ENCODE peak calls at places on chromosomes 5 and 9, in eight cellular contexts. One of them, this sample, is unnamed.

GRCh38 chr9:21395778-21396717 is 10.8 kb upstream of the IFNA2 start:
- DNase-seq in esophagus muscularis mucosa: no peak
- DNase-seq in right atrium auricular region: no peak
- DNase-seq in cardiac muscle cell: peak
- DNase-seq in OCI-LY7: peak
- DNase-seq in colonic mucosa: peak
- DNase-seq in stomach: peak
- DNase-seq in uterus: peak
- DNase-seq in this sample: peak

GRCh38 chr9:82883436-82883835 is 179.5 kb downstream of the RASEF start:
- DNase-seq in esophagus muscularis mucosa: no peak
- DNase-seq in right atrium auricular region: no peak
- DNase-seq in cardiac muscle cell: no peak
- DNase-seq in OCI-LY7: no peak
- DNase-seq in colonic mucosa: no peak
- DNase-seq in stomach: no peak
- DNase-seq in uterus: no peak
- DNase-seq in this sample: no peak

GRCh38 chr9:7174884-7175283 is 417.1 kb downstream of the KDM4C start:
- DNase-seq in esophagus muscularis mucosa: no peak
- DNase-seq in right atrium auricular region: no peak
- DNase-seq in cardiac muscle cell: no peak
- DNase-seq in OCI-LY7: no peak
- DNase-seq in colonic mucosa: no peak
- DNase-seq in stomach: no peak
- DNase-seq in uterus: no peak
- DNase-seq in this sample: no peak

GRCh38 chr9:33921967-33922895 is 105.3 kb downstream of the UBE2R2 start:
- DNase-seq in esophagus muscularis mucosa: no peak
- DNase-seq in right atrium auricular region: no peak
- DNase-seq in cardiac muscle cell: peak
- DNase-seq in OCI-LY7: peak
- DNase-seq in colonic mucosa: no peak
- DNase-seq in stomach: no peak
- DNase-seq in uterus: no peak
- DNase-seq in this sample: no peak

GRCh38 chr5:151228986-151229385 is 5.1 kb upstream of the CCDC69 start:
- DNase-seq in esophagus muscularis mucosa: no peak
- DNase-seq in right atrium auricular region: no peak
- DNase-seq in cardiac muscle cell: no peak
- DNase-seq in OCI-LY7: no peak
- DNase-seq in colonic mucosa: no peak
- DNase-seq in stomach: no peak
- DNase-seq in uterus: no peak
- DNase-seq in this sample: no peak

GRCh38 chr5:54985301-54986268 is at the start of gene ESM1:
- DNase-seq in esophagus muscularis mucosa: peak
- DNase-seq in right atrium auricular region: no peak
- DNase-seq in cardiac muscle cell: no peak
- DNase-seq in OCI-LY7: no peak
- DNase-seq in colonic mucosa: no peak
- DNase-seq in stomach: no peak
- DNase-seq in uterus: no peak
- DNase-seq in this sample: no peak

GRCh38 chr5:91137647-91138046 is 245.5 kb downstream of the ARRDC3 start:
- DNase-seq in esophagus muscularis mucosa: no peak
- DNase-seq in right atrium auricular region: no peak
- DNase-seq in cardiac muscle cell: no peak
- DNase-seq in OCI-LY7: no peak
- DNase-seq in colonic mucosa: no peak
- DNase-seq in stomach: no peak
- DNase-seq in uterus: no peak
- DNase-seq in this sample: no peak

GRCh38 chr5:87004101-87004500 is 263.6 kb upstream of the RASA1 start:
- DNase-seq in esophagus muscularis mucosa: no peak
- DNase-seq in right atrium auricular region: no peak
- DNase-seq in cardiac muscle cell: no peak
- DNase-seq in OCI-LY7: no peak
- DNase-seq in colonic mucosa: no peak
- DNase-seq in stomach: no peak
- DNase-seq in uterus: no peak
- DNase-seq in this sample: no peak

GRCh38 chr5:81303563-81303962 is 2.2 kb downstream of the ZCCHC9 start:
- DNase-seq in esophagus muscularis mucosa: no peak
- DNase-seq in right atrium auricular region: no peak
- DNase-seq in cardiac muscle cell: no peak
- DNase-seq in OCI-LY7: no peak
- DNase-seq in colonic mucosa: no peak
- DNase-seq in stomach: no peak
- DNase-seq in uterus: no peak
- DNase-seq in this sample: no peak

GRCh38 chr5:83516962-83517750 is 45.6 kb downstream of the VCAN start:
- DNase-seq in esophagus muscularis mucosa: no peak
- DNase-seq in right atrium auricular region: no peak
- DNase-seq in cardiac muscle cell: no peak
- DNase-seq in OCI-LY7: no peak
- DNase-seq in colonic mucosa: no peak
- DNase-seq in stomach: no peak
- DNase-seq in uterus: no peak
- DNase-seq in this sample: no peak

GRCh38 chr5:107235167-107235566 is 435.6 kb downstream of the EFNA5 start:
- DNase-seq in esophagus muscularis mucosa: no peak
- DNase-seq in right atrium auricular region: no peak
- DNase-seq in cardiac muscle cell: no peak
- DNase-seq in OCI-LY7: no peak
- DNase-seq in colonic mucosa: no peak
- DNase-seq in stomach: no peak
- DNase-seq in uterus: no peak
- DNase-seq in this sample: no peak

GRCh38 chr9:85505612-85506011 is 236.1 kb downstream of the AGTPBP1 start:
- DNase-seq in esophagus muscularis mucosa: no peak
- DNase-seq in right atrium auricular region: no peak
- DNase-seq in cardiac muscle cell: no peak
- DNase-seq in OCI-LY7: no peak
- DNase-seq in colonic mucosa: no peak
- DNase-seq in stomach: no peak
- DNase-seq in uterus: no peak
- DNase-seq in this sample: no peak

GRCh38 chr9:116589392-116590354 is 97.4 kb upstream of the TRIM32 start:
- DNase-seq in esophagus muscularis mucosa: no peak
- DNase-seq in right atrium auricular region: no peak
- DNase-seq in cardiac muscle cell: no peak
- DNase-seq in OCI-LY7: peak
- DNase-seq in colonic mucosa: peak
- DNase-seq in stomach: no peak
- DNase-seq in uterus: no peak
- DNase-seq in this sample: no peak

GRCh38 chr9:91073811-91074771 is 272.5 kb downstream of the SYK start:
- DNase-seq in esophagus muscularis mucosa: peak
- DNase-seq in right atrium auricular region: peak
- DNase-seq in cardiac muscle cell: no peak
- DNase-seq in OCI-LY7: no peak
- DNase-seq in colonic mucosa: no peak
- DNase-seq in stomach: no peak
- DNase-seq in uterus: no peak
- DNase-seq in this sample: no peak

GRCh38 chr9:89330513-89330912 is 12.2 kb downstream of the SECISBP2 start:
- DNase-seq in esophagus muscularis mucosa: no peak
- DNase-seq in right atrium auricular region: no peak
- DNase-seq in cardiac muscle cell: no peak
- DNase-seq in OCI-LY7: no peak
- DNase-seq in colonic mucosa: no peak
- DNase-seq in stomach: no peak
- DNase-seq in uterus: no peak
- DNase-seq in this sample: no peak
- H3K27ac ChIP-seq in esophagus muscularis mucosa: no peak
- H3K27ac ChIP-seq in right atrium auricular region: no peak
- H3K27ac ChIP-seq in cardiac muscle cell: no peak
- H3K27ac ChIP-seq in OCI-LY7: no peak
- H3K27ac ChIP-seq in colonic mucosa: no peak
- H3K27ac ChIP-seq in stomach: no peak
- H3K27ac ChIP-seq in uterus: no peak
- H3K27ac ChIP-seq in this sample: no peak

DNA sequence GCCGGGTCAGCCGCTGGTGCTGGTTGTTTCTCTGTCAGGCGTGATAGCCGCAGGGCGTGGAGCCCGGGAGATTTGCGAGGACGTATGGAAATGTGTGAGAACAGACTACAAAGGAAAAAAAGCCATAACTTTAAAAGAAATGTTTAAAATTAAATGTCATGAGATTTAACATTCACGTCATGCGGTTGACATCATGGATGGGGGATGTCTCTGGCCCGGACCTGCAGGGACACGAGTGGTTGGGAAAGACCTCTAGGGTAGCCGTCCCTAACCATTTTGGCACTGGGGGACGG is 643 bp upstream of the RNF130 start:
- DNase-seq in esophagus muscularis mucosa: no peak
- DNase-seq in right atrium auricular region: no peak
- DNase-seq in cardiac muscle cell: no peak
- DNase-seq in OCI-LY7: no peak
- DNase-seq in colonic mucosa: no peak
- DNase-seq in stomach: no peak
- DNase-seq in uterus: no peak
- DNase-seq in this sample: no peak
- H3K4me3 ChIP-seq in esophagus muscularis mucosa: peak
- H3K4me3 ChIP-seq in right atrium auricular region: peak
- H3K4me3 ChIP-seq in cardiac muscle cell: no peak
- H3K4me3 ChIP-seq in OCI-LY7: peak
- H3K4me3 ChIP-seq in colonic mucosa: peak
- H3K4me3 ChIP-seq in stomach: peak
- H3K4me3 ChIP-seq in uterus: peak
- H3K4me3 ChIP-seq in this sample: peak

DNA sequence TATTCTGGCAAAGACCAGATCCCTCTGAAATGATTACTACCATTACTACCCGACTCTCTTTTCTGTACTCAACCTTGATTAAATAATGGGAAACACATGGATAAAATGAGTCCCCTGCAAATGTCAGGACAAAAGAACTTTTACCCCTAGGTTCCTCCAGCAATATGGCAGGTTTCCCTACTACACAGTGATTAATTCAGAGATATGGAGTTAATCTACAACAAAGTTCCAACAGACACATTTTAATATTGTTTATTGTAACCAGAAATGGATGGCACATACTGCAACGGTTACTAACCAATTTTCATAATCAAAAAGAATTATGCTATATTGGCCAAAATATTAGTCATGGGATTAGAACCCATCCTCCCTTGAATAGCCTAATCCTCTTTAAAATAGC is 294.8 kb downstream of the ATPSCKMT start:
- DNase-seq in esophagus muscularis mucosa: no peak
- DNase-seq in right atrium auricular region: no peak
- DNase-seq in cardiac muscle cell: no peak
- DNase-seq in OCI-LY7: no peak
- DNase-seq in colonic mucosa: no peak
- DNase-seq in stomach: no peak
- DNase-seq in uterus: no peak
- DNase-seq in this sample: no peak
- TF ChIP-seq CTCF in esophagus muscularis mucosa: no peak
- TF ChIP-seq CTCF in right atrium auricular region: no peak
- TF ChIP-seq CTCF in cardiac muscle cell: no peak
- TF ChIP-seq CTCF in OCI-LY7: no peak
- TF ChIP-seq CTCF in colonic mucosa: no peak
- TF ChIP-seq CTCF in stomach: no peak
- TF ChIP-seq CTCF in uterus: no peak
- TF ChIP-seq CTCF in this sample: no peak

GRCh38 chr5:138745268-138745667 is 8.0 kb upstream of the CTNNA1 start:
- DNase-seq in esophagus muscularis mucosa: no peak
- DNase-seq in right atrium auricular region: no peak
- DNase-seq in cardiac muscle cell: no peak
- DNase-seq in OCI-LY7: no peak
- DNase-seq in colonic mucosa: no peak
- DNase-seq in stomach: no peak
- DNase-seq in uterus: no peak
- DNase-seq in this sample: no peak
- H3K27ac ChIP-seq in esophagus muscularis mucosa: no peak
- H3K27ac ChIP-seq in right atrium auricular region: no peak
- H3K27ac ChIP-seq in cardiac muscle cell: no peak
- H3K27ac ChIP-seq in OCI-LY7: no peak
- H3K27ac ChIP-seq in colonic mucosa: no peak
- H3K27ac ChIP-seq in stomach: no peak
- H3K27ac ChIP-seq in uterus: no peak
- H3K27ac ChIP-seq in this sample: no peak

GRCh38 chr9:26551451-26551850 is 341.2 kb downstream of the CAAP1 start:
- DNase-seq in esophagus muscularis mucosa: no peak
- DNase-seq in right atrium auricular region: no peak
- DNase-seq in cardiac muscle cell: no peak
- DNase-seq in OCI-LY7: no peak
- DNase-seq in colonic mucosa: no peak
- DNase-seq in stomach: no peak
- DNase-seq in uterus: no peak
- DNase-seq in this sample: no peak

GRCh38 chr9:26551971-26552370 is 340.6 kb downstream of the CAAP1 start:
- DNase-seq in esophagus muscularis mucosa: no peak
- DNase-seq in right atrium auricular region: no peak
- DNase-seq in cardiac muscle cell: no peak
- DNase-seq in OCI-LY7: no peak
- DNase-seq in colonic mucosa: no peak
- DNase-seq in stomach: no peak
- DNase-seq in uterus: no peak
- DNase-seq in this sample: no peak

DNA sequence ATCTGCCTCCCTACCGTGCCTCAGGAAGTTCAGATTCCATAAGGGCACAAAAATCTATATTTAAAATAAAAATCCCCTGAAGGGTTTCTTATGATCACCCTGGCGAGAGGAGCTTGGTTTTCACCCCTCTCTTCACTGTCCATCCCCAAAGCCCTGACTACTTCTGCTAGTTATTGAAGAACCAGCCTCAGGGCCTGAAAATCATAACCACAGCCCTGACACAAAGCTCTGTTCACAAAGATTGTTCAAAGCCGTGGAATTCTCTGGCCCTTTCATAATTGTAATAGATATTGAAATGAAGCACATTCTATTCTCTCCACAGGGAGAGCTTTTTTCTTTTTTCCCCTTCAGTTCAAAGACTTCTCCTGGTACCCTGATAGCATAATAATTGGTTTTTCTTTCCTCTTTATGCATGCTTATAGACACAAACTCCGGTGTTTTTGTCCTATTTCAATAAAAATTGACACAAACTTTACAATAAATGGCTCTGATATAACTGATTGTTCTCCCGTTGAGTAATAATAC is 343.8 kb downstream of the CAAP1 start:
- DNase-seq in esophagus muscularis mucosa: no peak
- DNase-seq in right atrium auricular region: no peak
- DNase-seq in cardiac muscle cell: no peak
- DNase-seq in OCI-LY7: no peak
- DNase-seq in colonic mucosa: no peak
- DNase-seq in stomach: no peak
- DNase-seq in uterus: no peak
- DNase-seq in this sample: no peak
- H3K4me3 ChIP-seq in esophagus muscularis mucosa: no peak
- H3K4me3 ChIP-seq in right atrium auricular region: no peak
- H3K4me3 ChIP-seq in cardiac muscle cell: no peak
- H3K4me3 ChIP-seq in OCI-LY7: no peak
- H3K4me3 ChIP-seq in colonic mucosa: no peak
- H3K4me3 ChIP-seq in stomach: no peak
- H3K4me3 ChIP-seq in uterus: no peak
- H3K4me3 ChIP-seq in this sample: no peak